ENCODE peak calls at places on chromosomes 11 and 22, in nine cellular contexts. X is iPS DF 6.9, E is H9, Y is left lung, J is tibial artery, B is heart left ventricle, L is uterus, O is IMR-90, R is aorta. F is an unnamed sample.

GRCh38 chr11:20116825-20117224 is 43.5 kb downstream of the DBX1 start:
- DNase-seq in E (no peak), J (no peak), X (no peak), O (no peak), Y (no peak), B (no peak), L (no peak), R (no peak), F (no peak)

GRCh38 chr11:97756571-97757335 is 1264.0 kb upstream of the CNTN5 start:
- DNase-seq in O (no peak), X (no peak), L (no peak), B (no peak), R (no peak), J (no peak), E (no peak), Y (no peak), F (no peak)

GRCh38 chr22:38607680-38608079 is 37.7 kb upstream of the DMC1 start:
- DNase-seq in E (no peak), J (no peak), Y (no peak), O (no peak), R (no peak), X (no peak), B (no peak), L (no peak), F (no peak)

GRCh38 chr11:72141066-72141465 is 5.5 kb downstream of the FOLR3 start:
- DNase-seq in J (no peak), R (no peak), X (no peak), Y (no peak), E (no peak), L (no peak), O (peak; percentile 90), B (no peak), F (no peak)

GRCh38 chr11:20260307-20260706 is 100.0 kb upstream of the DBX1 start:
- DNase-seq in X (no peak), Y (no peak), E (no peak), L (no peak), O (no peak), R (no peak), J (no peak), B (no peak), F (no peak)

GRCh38 chr22:46668116-46668515 is 47.9 kb downstream of the GRAMD4 start:
- DNase-seq in Y (no peak), B (no peak), X (no peak), R (no peak), O (no peak), L (no peak), E (no peak), J (no peak), F (no peak)

GRCh38 chr22:35604671-35605457 is 12.3 kb downstream of the MB start:
- DNase-seq in L (no peak), X (no peak), J (no peak), O (no peak), R (peak; percentile 23), Y (no peak), B (peak; percentile 36), E (no peak), F (no peak)

GRCh38 chr11:134573857-134574256 is 161.8 kb upstream of the B3GAT1 start:
- DNase-seq in B (no peak), L (no peak), Y (no peak), O (no peak), J (no peak), E (no peak), X (no peak), R (no peak), F (no peak)

GRCh38 chr11:104319396-104319795 is 155.4 kb upstream of the PDGFD start:
- DNase-seq in X (no peak), J (no peak), Y (no peak), E (no peak), L (no peak), O (no peak), B (no peak), R (no peak), F (no peak)

GRCh38 chr11:46117842-46118241 is 3.4 kb downstream of the PHF21A start:
- DNase-seq in E (no peak), O (no peak), Y (no peak), B (no peak), X (no peak), R (no peak), L (no peak), J (no peak), F (no peak)

GRCh38 chr11:12677131-12677530 is 2.9 kb downstream of the TEAD1 start:
- DNase-seq in E (no peak), R (no peak), O (no peak), B (no peak), X (no peak), Y (no peak), L (no peak), J (no peak), F (no peak)
- H3K4me1 ChIP-seq in E (peaks cover 12% of the 10 kb centered on the region), R (peaks cover 2% of the 10 kb centered on the region), O (peaks cover 16% of the 10 kb centered on the region), B (peaks cover 41% of the 10 kb centered on the region), X (peaks cover 10% of the 10 kb centered on the region), Y (peaks cover 15% of the 10 kb centered on the region), L (peaks cover 10% of the 10 kb centered on the region), J (peaks cover 24% of the 10 kb centered on the region), F (peaks cover 9% of the 10 kb centered on the region)

DNA sequence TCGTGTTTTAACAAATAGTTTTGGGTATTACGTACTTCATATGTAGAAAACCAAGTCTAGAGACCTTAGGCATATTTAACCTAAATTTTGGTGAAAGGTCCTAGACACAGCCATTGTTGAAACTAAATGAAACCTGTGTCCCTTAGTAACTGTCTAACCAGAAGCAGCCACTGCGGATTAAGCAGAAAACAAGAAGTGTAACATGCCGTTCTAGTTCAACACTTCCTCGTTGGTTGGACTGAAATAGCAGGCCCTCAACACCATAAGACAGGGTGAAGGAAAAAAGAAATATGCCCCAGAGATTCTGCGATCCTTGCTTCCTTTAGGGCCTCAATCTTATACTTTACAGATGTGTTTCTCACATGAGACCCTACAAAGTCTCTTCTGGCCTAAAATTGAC is 2.0 kb downstream of the NAA40 start:
- DNase-seq in B (no peak), X (no peak), R (no peak), L (no peak), O (no peak), Y (no peak), J (no peak), E (no peak), F (no peak)
- H3K4me1 ChIP-seq in B (peaks cover 45% of the 10 kb centered on the region), X (no peaks in the 10 kb centered on the region), R (no peaks in the 10 kb centered on the region), L (no peaks in the 10 kb centered on the region), O (peaks cover 6% of the 10 kb centered on the region), Y (peaks cover 14% of the 10 kb centered on the region), J (peaks cover 10% of the 10 kb centered on the region), E (no peaks in the 10 kb centered on the region), F (peaks cover 18% of the 10 kb centered on the region)

GRCh38 chr22:21628386-21629261 is 1.2 kb downstream of the YDJC start:
- DNase-seq in B (no peak), E (no peak), J (no peak), O (no peak), R (no peak), X (no peak), Y (no peak), L (no peak), F (no peak)

GRCh38 chr22:21624880-21625791 is 4.7 kb downstream of the YDJC start:
- DNase-seq in Y (no peak), E (no peak), X (no peak), O (no peak), J (no peak), L (no peak), R (no peak), B (no peak), F (no peak)

GRCh38 chr22:21626735-21627469 is 2.9 kb downstream of the YDJC start:
- DNase-seq in J (no peak), E (no peak), Y (no peak), B (no peak), R (no peak), L (no peak), X (no peak), O (no peak), F (no peak)

GRCh38 chr22:21624120-21624879 is 5.5 kb downstream of the YDJC start:
- DNase-seq in L (no peak), Y (no peak), J (no peak), X (no peak), E (peak; percentile 72), O (peak; percentile 23), B (peak; percentile 50), R (no peak), F (no peak)

DNA sequence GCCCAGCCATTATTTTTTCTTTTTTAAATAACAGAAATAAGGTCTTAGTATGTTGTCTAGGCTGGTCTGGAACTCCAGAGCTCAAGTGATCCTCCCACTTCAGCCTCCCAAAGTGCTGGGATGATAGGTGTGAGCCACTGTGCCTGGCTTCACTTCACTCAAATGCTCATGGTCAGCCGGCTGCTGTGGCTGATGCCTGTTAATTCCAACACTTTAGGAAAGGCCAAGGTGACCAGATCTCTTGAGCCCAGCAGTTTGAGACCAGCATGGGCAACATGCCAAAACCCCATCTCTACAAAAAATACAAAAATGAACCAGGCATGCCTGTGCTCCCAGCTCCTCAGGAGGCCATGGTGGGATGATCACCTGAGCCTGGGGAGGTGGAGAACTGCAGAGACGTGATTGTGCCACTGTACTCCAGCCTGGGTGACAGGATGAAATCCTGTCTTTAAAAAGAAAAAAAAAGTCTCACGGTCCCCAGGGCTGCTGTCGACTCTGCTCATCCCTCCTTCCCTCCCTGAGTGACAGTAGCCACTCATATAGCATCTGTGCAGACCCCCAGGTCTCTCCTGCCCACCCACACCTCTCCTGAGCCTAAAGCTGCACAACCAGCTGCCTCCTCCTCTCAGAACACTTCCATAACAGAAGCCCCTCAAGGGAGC is 3.6 kb downstream of the YDJC start:
- DNase-seq in O (no peak), X (no peak), J (no peak), L (no peak), E (no peak), Y (no peak), R (no peak), B (no peak), F (no peak)
- H3K4me1 ChIP-seq in O (peaks cover 7% of the 10 kb centered on the region), X (peaks cover 11% of the 10 kb centered on the region), J (peaks cover 31% of the 10 kb centered on the region), L (no peaks in the 10 kb centered on the region), E (no peaks in the 10 kb centered on the region), Y (peaks cover 7% of the 10 kb centered on the region), R (no peaks in the 10 kb centered on the region), B (peaks cover 67% of the 10 kb centered on the region), F (peaks cover 6% of the 10 kb centered on the region)

GRCh38 chr11:82999232-82999631 is 72.5 kb downstream of the RAB30 start:
- DNase-seq in E (no peak), L (no peak), Y (no peak), J (no peak), O (no peak), B (no peak), R (no peak), X (no peak), F (no peak)

GRCh38 chr11:83002047-83002446 is 69.7 kb downstream of the RAB30 start:
- DNase-seq in E (no peak), L (no peak), R (no peak), J (no peak), Y (no peak), B (no peak), O (no peak), X (no peak), F (peak; percentile 40)

GRCh38 chr11:82998697-82999096 is 73.0 kb downstream of the RAB30 start:
- DNase-seq in Y (no peak), E (no peak), R (no peak), J (no peak), L (no peak), O (no peak), X (no peak), B (no peak), F (no peak)

GRCh38 chr11:83002522-83002921 is 69.2 kb downstream of the RAB30 start:
- DNase-seq in J (no peak), R (no peak), Y (no peak), X (no peak), B (no peak), O (no peak), L (no peak), E (no peak), F (no peak)

DNA sequence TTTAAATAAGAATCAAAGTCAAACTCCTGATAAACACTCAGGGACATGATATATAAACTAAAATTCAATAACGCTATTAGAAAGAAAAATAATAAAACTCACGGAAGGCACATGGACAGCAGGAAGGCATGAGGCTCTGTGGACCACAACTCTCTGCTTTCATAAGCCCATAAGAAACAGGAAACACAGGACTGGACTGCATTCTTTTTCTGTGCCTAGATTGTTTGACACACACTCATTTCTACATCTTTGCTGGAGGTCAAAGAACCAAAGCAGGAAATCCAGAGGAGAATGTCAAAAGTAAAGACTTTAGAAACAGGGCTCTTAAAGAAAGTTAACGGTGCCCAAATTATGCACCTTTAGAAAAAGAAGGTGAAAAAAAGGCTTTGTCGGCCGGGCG is 71.3 kb downstream of the RAB30 start:
- DNase-seq in B (no peak), E (no peak), L (no peak), R (no peak), O (no peak), J (no peak), X (no peak), Y (no peak), F (no peak)
- H3K4me1 ChIP-seq in B (peaks cover 12% of the 10 kb centered on the region), E (no peaks in the 10 kb centered on the region), L (peaks cover 8% of the 10 kb centered on the region), R (no peaks in the 10 kb centered on the region), O (no peaks in the 10 kb centered on the region), J (peaks cover 15% of the 10 kb centered on the region), X (no peaks in the 10 kb centered on the region), Y (peaks cover 8% of the 10 kb centered on the region), F (peaks cover 10% of the 10 kb centered on the region)

F was measured in naive thymus-derived CD4-positive, alpha-beta T cell.